ENCODE peak calls at places on chromosomes 5 and 9, in nine cellular contexts. I is foreskin fibroblast; M is stimulated activated CD4-positive, alpha-beta T cell treated with anti-CD3 and anti-CD28 coated beads, Interleukin-15, amount 100 ng/mL, for 24 hours; Y is midbrain; G is activated CD4-positive, alpha-beta T cell treated with anti-CD3 and anti-CD28 coated beads for 48 hours; Q is nephron progenitor cell; O is adrenal gland; U is amniotic stem cell; N is neural crest cell. L is an unnamed sample.

GRCh38 chr5:104111622-104112021 is 549.0 kb upstream of the NUDT12 start:
- DNase-seq in I (no peak), M (no peak), Y (no peak), G (no peak), Q (no peak), O (no peak), U (no peak), N (no peak), L (no peak)

GRCh38 chr5:42840279-42840678 is 28.6 kb upstream of the SELENOP start:
- DNase-seq in I (peak; percentile 72), M (no peak), Y (no peak), G (no peak), Q (no peak), O (peak; percentile 33), U (peak; percentile 45), N (no peak), L (no peak)

GRCh38 chr9:131276891-131277672 is 772 bp upstream of the FAM78A start:
- DNase-seq in I (no peak), M (peak; percentile 66), Y (no peak), G (peak; percentile 51), Q (peak; percentile 59), O (no peak), U (no peak), N (no peak), L (no peak)

GRCh38 chr5:148364343-148364742 is 19.4 kb upstream of the FBXO38 start:
- DNase-seq in I (no peak), M (no peak), Y (no peak), G (no peak), Q (no peak), O (no peak), U (no peak), N (no peak), L (no peak)

GRCh38 chr5:59366784-59367183 is 526.7 kb downstream of the PDE4D start:
- DNase-seq in I (no peak), M (no peak), Y (no peak), G (no peak), Q (no peak), O (no peak), U (no peak), N (no peak), L (no peak)

GRCh38 chr5:67677422-67677970 is 480.9 kb upstream of the CD180 start:
- DNase-seq in I (no peak), M (no peak), Y (no peak), G (no peak), Q (peak; percentile 6), O (no peak), U (no peak), N (no peak), L (no peak)

GRCh38 chr5:135010502-135011354 is 23.3 kb downstream of the PITX1 start:
- DNase-seq in I (no peak), M (no peak), Y (no peak), G (no peak), Q (no peak), O (no peak), U (no peak), N (no peak), L (no peak)

GRCh38 chr9:132935021-132935420 is 9.4 kb downstream of the TSC1 start:
- DNase-seq in I (no peak), M (no peak), Y (no peak), G (no peak), Q (no peak), O (no peak), U (no peak), N (no peak), L (no peak)

GRCh38 chr5:95219411-95219810 is 65.5 kb downstream of the MCTP1 start:
- DNase-seq in I (no peak), M (no peak), Y (no peak), G (no peak), Q (no peak), O (no peak), U (no peak), N (no peak), L (no peak)

GRCh38 chr9:70480405-70480980 is 66.0 kb upstream of the KLF9 start:
- DNase-seq in I (peak; percentile 94), M (no peak), Y (peak; percentile 90), G (no peak), Q (no peak), O (peak; percentile 48), U (no peak), N (no peak), L (no peak)

GRCh38 chr9:84652496-84653081 is 16.9 kb upstream of the NTRK2 start:
- DNase-seq in I (no peak), M (no peak), Y (peak; percentile 8), G (no peak), Q (no peak), O (no peak), U (no peak), N (no peak), L (no peak)

GRCh38 chr5:78005021-78005785 is 229.1 kb upstream of the TBCA start:
- DNase-seq in I (peak; percentile 1), M (no peak), Y (peak; percentile 69), G (no peak), Q (no peak), O (no peak), U (no peak), N (no peak), L (no peak)

GRCh38 chr5:143011621-143012020 is 241.4 kb downstream of the ARHGAP26 start:
- DNase-seq in I (no peak), M (no peak), Y (no peak), G (no peak), Q (no peak), O (no peak), U (no peak), N (no peak), L (no peak)

GRCh38 chr9:84170521-84171141 is 169.9 kb downstream of the SLC28A3 start:
- DNase-seq in I (peak; percentile 98), M (no peak), Y (no peak), G (no peak), Q (no peak), O (no peak), U (peak; percentile 87), N (no peak), L (no peak)

GRCh38 chr9:133874061-133874638 is 118.0 kb downstream of the VAV2 start:
- DNase-seq in I (peak; percentile 42), M (no peak), Y (no peak), G (no peak), Q (no peak), O (peak; percentile 53), U (peak; percentile 69), N (no peak), L (no peak)

GRCh38 chr5:135190345-135191083 is 156.5 kb upstream of the PITX1 start:
- DNase-seq in I (no peak), M (no peak), Y (no peak), G (no peak), Q (peak; percentile 49), O (no peak), U (no peak), N (no peak), L (no peak)

GRCh38 chr9:114513050-114513951 is 8.0 kb upstream of the WHRN start:
- DNase-seq in I (no peak), M (no peak), Y (no peak), G (no peak), Q (no peak), O (no peak), U (no peak), N (no peak), L (no peak)

GRCh38 chr5:114184006-114184405 is 177.9 kb upstream of the KCNN2 start:
- DNase-seq in I (peak; percentile 67), M (no peak), Y (no peak), G (no peak), Q (no peak), O (no peak), U (peak; percentile 26), N (no peak), L (no peak)

GRCh38 chr5:31100047-31100575 is 93.4 kb upstream of the CDH6 start:
- DNase-seq in I (no peak), M (no peak), Y (no peak), G (no peak), Q (no peak), O (no peak), U (no peak), N (no peak), L (no peak)

GRCh38 chr9:93197670-93198069 is 13.7 kb downstream of the WNK2 start:
- DNase-seq in I (no peak), M (no peak), Y (no peak), G (no peak), Q (no peak), O (no peak), U (no peak), N (no peak), L (no peak)

GRCh38 chr5:74500037-74500917 is 140.3 kb downstream of the ENC1 start:
- DNase-seq in I (no peak), M (no peak), Y (no peak), G (no peak), Q (peak; percentile 12), O (no peak), U (no peak), N (no peak), L (no peak)

GRCh38 chr5:142671801-142672200 is 14.1 kb downstream of the FGF1 start:
- DNase-seq in I (peak; percentile 67), M (no peak), Y (no peak), G (no peak), Q (no peak), O (no peak), U (no peak), N (no peak), L (no peak)

GRCh38 chr5:55344392-55344992 is 36.7 kb downstream of the MTREX start:
- DNase-seq in I (peak; percentile 63), M (peak; percentile 71), Y (peak; percentile 69), G (peak; percentile 73), Q (peak; percentile 56), O (peak; percentile 57), U (peak; percentile 13), N (peak; percentile 70), L (peak; percentile 17)

GRCh38 chr5:40547557-40547956 is 132.2 kb upstream of the PTGER4 start:
- DNase-seq in I (no peak), M (no peak), Y (no peak), G (no peak), Q (no peak), O (no peak), U (no peak), N (no peak), L (no peak)

L was measured in progenitor cell of endocrine pancreas.